ENCODE peak calls at places on chromosome 9, in eight cellular contexts. R is stimulated activated CD8-positive, alpha-beta memory T cell treated with anti-CD3 and anti-CD28 coated beads, Interleukin-4, amount 100 ng/mL, for 1 hour; J is NCI-H774; W is iris pigment epithelial cell; S is iPS DF 19.7; B is fibroblast of mammary gland; A is T-helper 1 cell; T is ELR. D is an unnamed sample.

GRCh38 chr9:127200106-127200862 is 64.3 kb upstream of the GARNL3 start:
- DNase-seq in R (no peak), J (no peak), W (no peak), S (no peak), B (no peak), A (no peak), T (no peak), D (peak; percentile 25)

GRCh38 chr9:19637084-19637483 is 151.8 kb downstream of the SLC24A2 start:
- DNase-seq in R (no peak), J (no peak), W (no peak), S (no peak), B (no peak), A (no peak), T (no peak), D (no peak)

GRCh38 chr9:92980085-92980745 is 32.9 kb downstream of the FGD3 start:
- DNase-seq in R (no peak), J (no peak), W (no peak), S (no peak), B (no peak), A (no peak), T (peak; percentile 37), D (no peak)

GRCh38 chr9:99356512-99356971 is 134.5 kb downstream of the SEC61B start:
- DNase-seq in R (no peak), J (no peak), W (no peak), S (no peak), B (peak; percentile 64), A (no peak), T (no peak), D (no peak)

GRCh38 chr9:124520206-124520596 is 13.0 kb upstream of the NR5A1 start:
- DNase-seq in R (no peak), J (no peak), W (no peak), S (no peak), B (no peak), A (no peak), T (no peak), D (no peak)

GRCh38 chr9:136857606-136858412 is 5.7 kb downstream of the MAMDC4 start:
- DNase-seq in R (no peak), J (peak; percentile 18), W (no peak), S (no peak), B (no peak), A (no peak), T (no peak), D (no peak)

GRCh38 chr9:121141706-121142105 is 60.0 kb downstream of the RAB14 start:
- DNase-seq in R (no peak), J (no peak), W (no peak), S (no peak), B (no peak), A (no peak), T (no peak), D (no peak)

GRCh38 chr9:751137-752051 is 90.1 kb upstream of the DMRT1 start:
- DNase-seq in R (no peak), J (no peak), W (peak; percentile 33), S (no peak), B (peak; percentile 71), A (no peak), T (peak; percentile 53), D (no peak)

GRCh38 chr9:5230554-5230953 is 665 bp upstream of the INSL4 start:
- DNase-seq in R (no peak), J (no peak), W (no peak), S (no peak), B (no peak), A (no peak), T (no peak), D (no peak)

GRCh38 chr9:33867747-33868429 is 50.9 kb downstream of the UBE2R2 start:
- DNase-seq in R (no peak), J (no peak), W (no peak), S (no peak), B (peak; percentile 82), A (no peak), T (no peak), D (no peak)

GRCh38 chr9:16258708-16259107 is 611.8 kb downstream of the BNC2 start:
- DNase-seq in R (no peak), J (no peak), W (no peak), S (no peak), B (no peak), A (no peak), T (no peak), D (no peak)

GRCh38 chr9:91803143-91803940 is 146.7 kb downstream of the ROR2 start:
- DNase-seq in R (no peak), J (no peak), W (peak; percentile 59), S (no peak), B (peak; percentile 80), A (no peak), T (peak; percentile 41), D (no peak)

GRCh38 chr9:35001803-35002502 is 12.4 kb downstream of the DNAJB5 start:
- DNase-seq in R (no peak), J (no peak), W (peak; percentile 53), S (no peak), B (peak; percentile 41), A (no peak), T (peak; percentile 69), D (no peak)

GRCh38 chr9:93645149-93645889 is 68.9 kb downstream of the PHF2 start:
- DNase-seq in R (no peak), J (no peak), W (no peak), S (no peak), B (no peak), A (no peak), T (no peak), D (no peak)

GRCh38 chr9:79654591-79654990 is 82.8 kb downstream of the TLE4 start:
- DNase-seq in R (no peak), J (no peak), W (no peak), S (no peak), B (no peak), A (no peak), T (no peak), D (no peak)

GRCh38 chr9:77451507-77451906 is 196.6 kb downstream of the GNA14 start:
- DNase-seq in R (no peak), J (no peak), W (no peak), S (no peak), B (no peak), A (no peak), T (peak; percentile 8), D (no peak)

GRCh38 chr9:89815061-89815902 is 210.5 kb downstream of the GADD45G start:
- DNase-seq in R (no peak), J (no peak), W (no peak), S (no peak), B (no peak), A (no peak), T (no peak), D (no peak)

GRCh38 chr9:127779136-127779981 is 893 bp upstream of the SH2D3C start:
- DNase-seq in R (no peak), J (no peak), W (no peak), S (no peak), B (peak; percentile 38), A (peak; percentile 34), T (no peak), D (no peak)

GRCh38 chr9:125521462-125522327 is 185.3 kb downstream of the MAPKAP1 start:
- DNase-seq in R (no peak), J (no peak), W (peak; percentile 98), S (no peak), B (peak; percentile 98), A (no peak), T (peak; percentile 99), D (no peak)

GRCh38 chr9:18721267-18722079 is 247.5 kb downstream of the ADAMTSL1 start:
- DNase-seq in R (no peak), J (peak; percentile 53), W (no peak), S (no peak), B (no peak), A (no peak), T (no peak), D (no peak)

GRCh38 chr9:18142964-18143363 is 331.0 kb upstream of the ADAMTSL1 start:
- DNase-seq in R (no peak), J (no peak), W (peak; percentile 7), S (no peak), B (peak; percentile 10), A (no peak), T (peak; percentile 12), D (no peak)

GRCh38 chr9:124950050-124950718 is 9.3 kb upstream of the GOLGA1 start:
- DNase-seq in R (no peak), J (no peak), W (no peak), S (no peak), B (no peak), A (no peak), T (no peak), D (no peak)

GRCh38 chr9:116075191-116075590 is 78.4 kb upstream of the PAPPA start:
- DNase-seq in R (no peak), J (no peak), W (peak; percentile 87), S (no peak), B (peak; percentile 99), A (no peak), T (peak; percentile 73), D (no peak)

GRCh38 chr9:95452176-95452575 is 64.6 kb downstream of the PTCH1 start:
- DNase-seq in R (no peak), J (no peak), W (no peak), S (no peak), B (no peak), A (no peak), T (no peak), D (no peak)

GRCh38 chr9:113616716-113617496 is 153.4 kb downstream of the RGS3 start:
- DNase-seq in R (no peak), J (no peak), W (no peak), S (no peak), B (no peak), A (no peak), T (no peak), D (no peak)

GRCh38 chr9:93702261-93702660 is 125.9 kb downstream of the PHF2 start:
- DNase-seq in R (no peak), J (no peak), W (no peak), S (no peak), B (no peak), A (no peak), T (no peak), D (no peak)

GRCh38 chr9:89375181-89375760 is 57.0 kb downstream of the SECISBP2 start:
- DNase-seq in R (no peak), J (no peak), W (no peak), S (no peak), B (no peak), A (no peak), T (no peak), D (no peak)

GRCh38 chr9:71812385-71812784 is 44.1 kb upstream of the CEMIP2 start:
- DNase-seq in R (no peak), J (no peak), W (no peak), S (no peak), B (peak; percentile 40), A (no peak), T (no peak), D (no peak)

GRCh38 chr9:123031963-123032362 is 1.5 kb upstream of the GPR21 start:
- DNase-seq in R (no peak), J (no peak), W (peak; percentile 65), S (no peak), B (no peak), A (no peak), T (no peak), D (no peak)

GRCh38 chr9:32413424-32413823 is 29.0 kb downstream of the ACO1 start:
- DNase-seq in R (no peak), J (no peak), W (peak; percentile 78), S (no peak), B (peak; percentile 67), A (no peak), T (no peak), D (no peak)

GRCh38 chr9:5442400-5443011 is 4.8 kb upstream of the PLGRKT start:
- DNase-seq in R (no peak), J (peak; percentile 57), W (peak; percentile 60), S (no peak), B (peak; percentile 73), A (no peak), T (peak; percentile 73), D (no peak)

GRCh38 chr9:101737705-101738565 is 512 bp downstream of the GRIN3A start:
- DNase-seq in R (no peak), J (peak; percentile 34), W (peak; percentile 4), S (no peak), B (no peak), A (no peak), T (peak; percentile 12), D (no peak)

GRCh38 chr9:38289486-38290275 is 102.8 kb upstream of the ALDH1B1 start:
- DNase-seq in R (no peak), J (no peak), W (no peak), S (no peak), B (no peak), A (no peak), T (no peak), D (no peak)

GRCh38 chr9:96777539-96777864 is 385 bp downstream of the ZNF510 start:
- DNase-seq in R (no peak), J (no peak), W (no peak), S (no peak), B (no peak), A (no peak), T (no peak), D (no peak)

D was measured in cerebellar nuclear complex.